ENCODE peak calls at places on chromosomes 3 and 15, in six cellular contexts. D is HepG2, H is HCT116, T is GM12878, V is SK-N-SH, B is K562. F is an unnamed sample.

GRCh38 chr3:39346785-39347585 is 17.5 kb downstream of the CCR8 start:
- DNase-seq in D (no peak), H (no peak), T (no peak), V (no peak), B (no peak), F (no peak)

GRCh38 chr15:60408438-60409105 is 10.8 kb upstream of the ANXA2 start:
- DNase-seq in D (peak), H (no peak), T (no peak), V (no peak), B (no peak), F (no peak)

GRCh38 chr3:192888121-192888520 is 29.5 kb downstream of the MB21D2 start:
- DNase-seq in D (no peak), H (no peak), T (no peak), V (no peak), B (no peak), F (no peak)

GRCh38 chr15:92157666-92158298 is 235.9 kb upstream of the ST8SIA2 start:
- DNase-seq in D (no peak), H (no peak), T (no peak), V (no peak), B (no peak), F (no peak)

GRCh38 chr3:53162672-53163458 is 1.9 kb downstream of the PRKCD start:
- DNase-seq in D (no peak), H (no peak), T (no peak), V (no peak), B (peak), F (no peak)

GRCh38 chr15:63218114-63218808 is 28.9 kb downstream of the RAB8B start:
- DNase-seq in D (peak), H (no peak), T (no peak), V (no peak), B (no peak), F (no peak)

GRCh38 chr3:71876135-71876534 is 91.2 kb upstream of the PROK2 start:
- DNase-seq in D (no peak), H (no peak), T (no peak), V (no peak), B (no peak), F (no peak)

GRCh38 chr3:24387000-24387399 is 107.7 kb downstream of the THRB start:
- DNase-seq in D (no peak), H (no peak), T (no peak), V (no peak), B (no peak), F (no peak)

GRCh38 chr3:62601238-62601856 is 228.0 kb upstream of the FEZF2 start:
- DNase-seq in D (no peak), H (no peak), T (no peak), V (no peak), B (no peak), F (no peak)

GRCh38 chr3:159619341-159619885 is 369.2 kb upstream of the IL12A start:
- DNase-seq in D (no peak), H (no peak), T (no peak), V (no peak), B (no peak), F (no peak)

GRCh38 chr3:124817079-124817478 is 70.1 kb downstream of the ITGB5 start:
- DNase-seq in D (no peak), H (no peak), T (no peak), V (no peak), B (no peak), F (no peak)

GRCh38 chr3:71389911-71390573 is 193.5 kb downstream of the FOXP1 start:
- DNase-seq in D (peak), H (no peak), T (no peak), V (no peak), B (no peak), F (peak)

GRCh38 chr3:148975277-148975676 is 16.1 kb upstream of the GYG1 start:
- DNase-seq in D (no peak), H (no peak), T (no peak), V (no peak), B (no peak), F (no peak)

GRCh38 chr15:78261062-78261461 is 3.3 kb upstream of the DNAJA4 start:
- DNase-seq in D (no peak), H (no peak), T (no peak), V (no peak), B (no peak), F (no peak)

GRCh38 chr15:51782357-51782896 is 31.0 kb downstream of the TMOD2 start:
- DNase-seq in D (no peak), H (peak), T (no peak), V (peak), B (peak), F (no peak)

GRCh38 chr3:29977360-29977759 is 629.0 kb upstream of the TGFBR2 start:
- DNase-seq in D (no peak), H (no peak), T (no peak), V (no peak), B (no peak), F (no peak)

GRCh38 chr3:197750863-197751737 is 1.4 kb downstream of the FYTTD1 start:
- DNase-seq in D (no peak), H (no peak), T (no peak), V (peak), B (no peak), F (no peak)

GRCh38 chr15:70339551-70340517 is 242.1 kb upstream of the TLE3 start:
- DNase-seq in D (no peak), H (no peak), T (no peak), V (peak), B (no peak), F (no peak)

GRCh38 chr3:147120029-147120428 is 286.3 kb downstream of the ZIC4 start:
- DNase-seq in D (peak), H (no peak), T (no peak), V (peak), B (no peak), F (no peak)

GRCh38 chr3:60770532-60770931 is 480.7 kb downstream of the FHIT start:
- DNase-seq in D (no peak), H (no peak), T (no peak), V (no peak), B (no peak), F (no peak)

GRCh38 chr3:170429050-170429449 is 10.4 kb downstream of the CLDN11 start:
- DNase-seq in D (peak), H (peak), T (no peak), V (no peak), B (no peak), F (no peak)

GRCh38 chr15:68241088-68241935 is 11.8 kb upstream of the CLN6 start:
- DNase-seq in D (no peak), H (no peak), T (no peak), V (no peak), B (no peak), F (peak)

GRCh38 chr3:170670504-170670903 is 84.6 kb upstream of the SLC7A14 start:
- DNase-seq in D (no peak), H (no peak), T (no peak), V (no peak), B (no peak), F (no peak)

GRCh38 chr3:174949523-174949922 is 90.4 kb downstream of the NAALADL2 start:
- DNase-seq in D (no peak), H (no peak), T (no peak), V (no peak), B (no peak), F (no peak)

GRCh38 chr15:100338971-100339444 is 2.8 kb downstream of the ADAMTS17 start:
- DNase-seq in D (peak), H (peak), T (no peak), V (peak), B (peak), F (peak)

GRCh38 chr3:153290278-153291015 is 128.4 kb downstream of the RAP2B start:
- DNase-seq in D (no peak), H (no peak), T (no peak), V (no peak), B (peak), F (no peak)

GRCh38 chr3:12138044-12138443 is 20.7 kb downstream of the TIMP4 start:
- DNase-seq in D (no peak), H (peak), T (no peak), V (no peak), B (peak), F (no peak)

GRCh38 chr3:160635213-160635612 is 41.7 kb upstream of the ARL14 start:
- DNase-seq in D (no peak), H (no peak), T (no peak), V (no peak), B (no peak), F (no peak)

GRCh38 chr3:127483902-127484591 is 106.5 kb downstream of the TPRA1 start:
- DNase-seq in D (no peak), H (no peak), T (peak), V (no peak), B (no peak), F (peak)

GRCh38 chr3:28240440-28240839 is 979 bp upstream of the CMC1 start:
- DNase-seq in D (peak), H (no peak), T (no peak), V (no peak), B (no peak), F (peak)

GRCh38 chr3:130901463-130902204 is 7.8 kb downstream of the ATP2C1 start:
- DNase-seq in D (no peak), H (no peak), T (no peak), V (no peak), B (no peak), F (no peak)

GRCh38 chr3:170419301-170420087 is 826 bp downstream of the CLDN11 start:
- DNase-seq in D (no peak), H (no peak), T (no peak), V (peak), B (no peak), F (peak)

GRCh38 chr3:43094851-43095250 is 11.0 kb downstream of the POMGNT2 start:
- DNase-seq in D (no peak), H (no peak), T (no peak), V (no peak), B (no peak), F (no peak)

GRCh38 chr3:49244589-49245205 is 32.3 kb downstream of the C3orf62 start:
- DNase-seq in D (no peak), H (no peak), T (no peak), V (no peak), B (peak), F (no peak)

GRCh38 chr3:98702166-98702565 is 61.0 kb upstream of the ST3GAL6 start:
- DNase-seq in D (no peak), H (no peak), T (no peak), V (no peak), B (no peak), F (no peak)

GRCh38 chr3:169104541-169104940 is 559.0 kb downstream of the MECOM start:
- DNase-seq in D (no peak), H (peak), T (no peak), V (no peak), B (no peak), F (no peak)

GRCh38 chr3:95217661-95218060 is 1154.8 kb downstream of the NSUN3 start:
- DNase-seq in D (no peak), H (no peak), T (no peak), V (no peak), B (no peak), F (no peak)
- TF ChIP-seq SIN3A in D (no peak), H (no peak), T (no peak), V (no peak), B (no peak), F (no peak)

DNA sequence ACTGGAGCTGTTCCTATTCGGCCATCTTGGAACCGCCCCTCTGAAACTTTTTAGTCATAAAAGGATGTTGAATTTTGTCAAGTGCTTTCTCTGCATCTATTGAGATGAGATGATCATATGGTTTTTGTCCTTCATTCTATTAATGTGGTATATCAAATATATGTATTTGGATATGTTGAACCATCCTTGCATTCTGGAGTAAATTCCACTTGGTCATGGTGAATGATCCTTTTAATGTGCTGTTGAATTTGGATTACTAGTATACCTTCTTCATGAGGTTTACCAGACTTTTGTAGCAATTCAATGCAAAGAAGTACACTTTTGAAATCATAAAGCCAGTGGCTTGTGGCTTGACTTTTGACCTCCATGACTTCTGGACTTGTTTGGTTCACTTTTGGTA is 33.4 kb upstream of the XRN1 start:
- DNase-seq in D (no peak), H (no peak), T (no peak), V (no peak), B (no peak), F (no peak)
- TF ChIP-seq RAD21 in D (no peak), H (no peak), T (no peak), V (no peak), B (no peak), F (no peak)

GRCh38 chr3:25818335-25818734 is 28.4 kb downstream of the OXSM start:
- DNase-seq in D (no peak), H (no peak), T (no peak), V (no peak), B (no peak), F (no peak)
- TF ChIP-seq SIN3A in D (no peak), H (no peak), T (no peak), V (no peak), B (no peak), F (no peak)

GRCh38 chr3:139261754-139262632 is 81.8 kb upstream of the MRPS22 start:
- DNase-seq in D (no peak), H (no peak), T (no peak), V (peak), B (no peak), F (no peak)

GRCh38 chr3:139260793-139261736 is 82.8 kb upstream of the MRPS22 start:
- DNase-seq in D (no peak), H (no peak), T (no peak), V (no peak), B (no peak), F (peak)

GRCh38 chr3:139265131-139266016 is 78.4 kb upstream of the MRPS22 start:
- DNase-seq in D (no peak), H (no peak), T (no peak), V (no peak), B (no peak), F (no peak)

GRCh38 chr3:139264375-139264774 is 79.4 kb upstream of the MRPS22 start:
- DNase-seq in D (no peak), H (no peak), T (no peak), V (no peak), B (no peak), F (no peak)

GRCh38 chr3:139263798-139264197 is 80.0 kb upstream of the MRPS22 start:
- DNase-seq in D (no peak), H (no peak), T (no peak), V (no peak), B (no peak), F (no peak)
- TF ChIP-seq RAD21 in D (no peak), H (no peak), T (no peak), V (no peak), B (no peak), F (no peak)

DNA sequence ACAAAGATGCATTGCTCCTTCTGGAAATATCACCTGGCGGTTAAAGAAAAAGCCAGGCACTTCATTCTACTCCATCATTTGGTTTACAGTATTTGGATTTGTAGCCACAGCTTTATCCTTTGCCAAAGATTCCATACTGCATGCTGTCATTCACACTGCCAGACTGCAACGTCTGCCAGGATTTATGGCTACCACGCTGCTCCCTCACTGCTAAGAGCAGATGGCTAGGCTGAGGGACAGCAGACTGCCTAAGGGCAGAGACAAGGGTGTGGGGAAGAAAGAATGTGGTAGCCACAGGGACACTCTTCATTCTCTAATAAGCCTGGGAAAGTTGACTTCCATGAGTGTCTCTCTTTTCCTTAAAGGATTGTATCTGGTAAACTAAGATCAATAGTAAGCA is 1047.0 kb downstream of the TUSC7 start:
- DNase-seq in D (no peak), H (no peak), T (no peak), V (peak), B (no peak), F (no peak)
- TF ChIP-seq SIN3A in D (no peak), H (no peak), T (no peak), V (no peak), B (no peak), F (no peak)